ENCODE peak calls at places on chromosomes 7 and 10, in nine cellular contexts. F is posterior cingulate gyrus; W is pons; C is BJ; Z is stimulated activated CD4-positive, alpha-beta T cell treated with anti-CD3 and anti-CD28 coated beads, Interleukin-1b, Interleukin-23, amount 100 ng/mL, for 1 hour; M is NCI-H1436 treated with DMSO at 0.1 percent for 48 hours; U is RKO; S is breast epithelium; N is M059J. T is an unnamed sample.

GRCh38 chr7:36370046-36370445 is 19.6 kb upstream of the ANLN start:
- DNase-seq in N (no peak), Z (no peak), U (no peak), C (no peak), M (no peak), F (no peak), W (peak), S (no peak), T (no peak)

GRCh38 chr7:98163704-98164478 is 47.3 kb upstream of the BHLHA15 start:
- DNase-seq in W (no peak), M (no peak), F (no peak), U (no peak), S (no peak), Z (no peak), N (peak), C (peak), T (no peak)

GRCh38 chr7:5379576-5379975 is 44.1 kb downstream of the TNRC18 start:
- DNase-seq in M (no peak), S (no peak), N (no peak), Z (no peak), C (no peak), W (no peak), F (no peak), U (no peak), T (no peak)

GRCh38 chr10:27742926-27743735 is 2.5 kb downstream of the MKX start:
- DNase-seq in W (no peak), Z (no peak), C (no peak), U (no peak), F (peak), M (no peak), N (peak), S (no peak), T (no peak)

GRCh38 chr7:115267503-115267902 is 345.6 kb downstream of the MDFIC start:
- DNase-seq in W (no peak), C (no peak), S (no peak), F (no peak), U (no peak), N (no peak), Z (no peak), M (peak), T (no peak)

GRCh38 chr10:79093658-79094411 is 25.1 kb downstream of the ZMIZ1 start:
- DNase-seq in W (peak), M (no peak), C (no peak), Z (no peak), N (peak), U (no peak), F (no peak), S (peak), T (peak)

GRCh38 chr7:36207451-36208291 is 54.6 kb downstream of the EEPD1 start:
- DNase-seq in C (peak), F (no peak), N (peak), W (peak), M (no peak), U (no peak), Z (no peak), S (peak), T (peak)

GRCh38 chr7:156739596-156739995 is 99.0 kb downstream of the RNF32 start:
- DNase-seq in W (no peak), U (no peak), F (no peak), N (no peak), M (no peak), S (no peak), C (no peak), Z (no peak), T (no peak)

GRCh38 chr7:92845736-92846135 is 9.4 kb upstream of the CDK6 start:
- DNase-seq in W (no peak), S (no peak), U (no peak), F (no peak), N (no peak), M (no peak), Z (no peak), C (no peak), T (no peak)

GRCh38 chr10:70851597-70852475 is 36.1 kb downstream of the SGPL1 start:
- DNase-seq in W (no peak), Z (no peak), F (no peak), U (no peak), N (no peak), M (no peak), C (no peak), S (no peak), T (no peak)

GRCh38 chr10:52313350-52314006 is 603 bp upstream of the DKK1 start:
- DNase-seq in N (no peak), W (no peak), M (no peak), S (no peak), F (no peak), C (no peak), U (no peak), Z (no peak), T (no peak)

GRCh38 chr10:69968830-69969229 is 83.8 kb upstream of the MACROH2A2 start:
- DNase-seq in F (no peak), Z (no peak), S (peak), U (peak), C (no peak), M (no peak), N (peak), W (peak), T (peak)

GRCh38 chr7:3787717-3788311 is 486.8 kb downstream of the SDK1 start:
- DNase-seq in Z (no peak), M (no peak), W (peak), N (peak), S (no peak), C (no peak), F (no peak), U (no peak), T (no peak)

GRCh38 chr10:121873236-121873635 is 54.6 kb downstream of the ATE1 start:
- DNase-seq in S (no peak), U (no peak), C (no peak), Z (no peak), M (no peak), N (peak), F (no peak), W (no peak), T (peak)

GRCh38 chr7:116834815-116835533 is 27.4 kb upstream of the CAPZA2 start:
- DNase-seq in F (no peak), M (no peak), W (no peak), S (no peak), Z (no peak), U (peak), N (peak), C (no peak), T (peak)

T was measured in fibroblast of mammary gland.